ENCODE peak calls at places on chromosomes 1 and 21, in six cellular contexts. E is T-helper 1 cell; G is caudate nucleus; A is fibroblast of pulmonary artery; Q is NCI-H2081; M is activated CD4-positive, alpha-beta T cell treated with anti-CD3 and anti-CD28 coated beads, Interleukin-2, amount 10 ng/mL, durations not matched to agents 24 days and 14 days. U is an unnamed sample.

GRCh38 chr1:53616927-53617326 is 122.0 kb downstream of the GLIS1 start:
- DNase-seq in E (no peak), G (no peak), A (no peak), Q (no peak), M (no peak), U (no peak)

GRCh38 chr1:43171312-43171875 is 696 bp downstream of the EBNA1BP2 start:
- DNase-seq in E (no peak), G (no peak), A (peak), Q (no peak), M (peak), U (no peak)

GRCh38 chr1:153679337-153680119 is 1.0 kb downstream of the NPR1 start:
- DNase-seq in E (peak), G (no peak), A (peak), Q (no peak), M (peak), U (no peak)

GRCh38 chr1:221948459-221948858 is 206.6 kb upstream of the DUSP10 start:
- DNase-seq in E (no peak), G (no peak), A (no peak), Q (no peak), M (no peak), U (no peak)

GRCh38 chr1:45913183-45913924 is 109.9 kb downstream of the MAST2 start:
- DNase-seq in E (peak), G (peak), A (peak), Q (no peak), M (no peak), U (peak)

GRCh38 chr1:7218210-7218832 is 433.1 kb downstream of the CAMTA1 start:
- DNase-seq in E (no peak), G (no peak), A (peak), Q (peak), M (peak), U (no peak)

GRCh38 chr1:18326171-18326950 is 154.4 kb upstream of the KLHDC7A start:
- DNase-seq in E (no peak), G (no peak), A (no peak), Q (no peak), M (no peak), U (no peak)

GRCh38 chr1:52559875-52560274 is 7.0 kb upstream of the TUT4 start:
- DNase-seq in E (no peak), G (no peak), A (no peak), Q (no peak), M (no peak), U (no peak)

GRCh38 chr1:50473513-50473912 is 50.3 kb upstream of the DMRTA2 start:
- DNase-seq in E (no peak), G (no peak), A (no peak), Q (no peak), M (no peak), U (no peak)

GRCh38 chr21:38766987-38767722 is 38.6 kb upstream of the ETS2 start:
- DNase-seq in E (peak), G (no peak), A (no peak), Q (peak), M (peak), U (no peak)

GRCh38 chr1:109508873-109509175 is 703 bp downstream of the AMIGO1 start:
- DNase-seq in E (no peak), G (no peak), A (no peak), Q (no peak), M (no peak), U (no peak)

GRCh38 chr1:150550222-150551048 is 1.2 kb downstream of the ADAMTSL4 start:
- DNase-seq in E (no peak), G (no peak), A (no peak), Q (no peak), M (peak), U (no peak)

GRCh38 chr1:57431400-57431799 is 7.5 kb upstream of the DAB1 start:
- DNase-seq in E (no peak), G (no peak), A (no peak), Q (no peak), M (no peak), U (no peak)

GRCh38 chr1:111399792-111400610 is 27.5 kb downstream of the OVGP1 start:
- DNase-seq in E (peak), G (no peak), A (peak), Q (peak), M (peak), U (no peak)

U was measured in C1 segment of cervical spinal cord.